ENCODE peak calls at places on chromosomes 13 and 19, in ten cellular contexts. Q, N, C, L, K, X, G, I, P and A are unnamed samples.

GRCh38 chr13:21148557-21149258 is 27.6 kb downstream of the SKA3 start:
- DNase-seq in I (no peak), X (no peak), L (no peak), K (no peak), N (no peak), P (no peak), G (no peak), C (no peak), Q (no peak), A (no peak)

GRCh38 chr19:5372572-5373200 is 32.1 kb upstream of the PTPRS start:
- DNase-seq in P (no peak), K (no peak), G (no peak), L (no peak), I (no peak), Q (no peak), X (no peak), C (no peak), N (no peak), A (no peak)

GRCh38 chr13:51426982-51427381 is 25.9 kb downstream of the INTS6 start:
- DNase-seq in N (no peak), I (no peak), G (no peak), Q (no peak), L (no peak), P (no peak), X (no peak), K (no peak), C (no peak), A (no peak)

GRCh38 chr19:52248256-52248655 is 21.1 kb upstream of the ZNF766 start:
- DNase-seq in X (peak; percentile 38), L (peak; percentile 24), Q (peak; percentile 69), C (no peak), K (peak; percentile 30), G (peak; percentile 62), I (peak; percentile 13), P (peak; percentile 42), N (peak; percentile 49), A (no peak)

GRCh38 chr13:109383683-109384082 is 402.7 kb downstream of the IRS2 start:
- DNase-seq in Q (peak; percentile 28), I (peak; percentile 29), K (peak; percentile 90), C (peak; percentile 87), N (peak; percentile 76), L (no peak), P (peak; percentile 31), X (no peak), G (peak; percentile 54), A (no peak)

GRCh38 chr19:33795370-33796163 is 1.1 kb upstream of the KCTD15 start:
- DNase-seq in N (peak; percentile 68), L (peak; percentile 83), G (peak; percentile 96), K (peak; percentile 85), C (peak; percentile 88), I (no peak), P (peak; percentile 95), X (peak; percentile 91), Q (peak; percentile 89), A (peak; percentile 83)

GRCh38 chr19:17677002-17677401 is 11.2 kb downstream of the UNC13A start:
- DNase-seq in G (no peak), C (no peak), N (no peak), L (no peak), K (no peak), Q (no peak), I (no peak), P (no peak), X (no peak), A (peak; percentile 19)

GRCh38 chr13:19810996-19811881 is 28.5 kb upstream of the PSPC1 start:
- DNase-seq in I (no peak), X (no peak), K (no peak), N (peak; percentile 11), P (peak; percentile 15), Q (no peak), C (no peak), L (no peak), G (peak; percentile 12), A (no peak)

GRCh38 chr19:53772943-53773342 is 51.2 kb downstream of the NLRP12 start:
- DNase-seq in Q (peak; percentile 66), G (peak; percentile 68), N (peak; percentile 62), X (peak; percentile 38), L (peak; percentile 17), K (peak; percentile 46), C (peak; percentile 43), I (peak; percentile 27), P (peak; percentile 61), A (peak; percentile 20)
- TF ChIP-seq CTCF in Q (peak; percentile 68), G (peak; percentile 78), N (peak; percentile 72), X (peak; percentile 67), L (peak; percentile 68), K (peak; percentile 73), C (peak; percentile 69), I (peak; percentile 67), P (peak; percentile 82), A (peak; percentile 31)

GRCh38 chr13:31045621-31046081 is 113.2 kb downstream of the TEX26 start:
- DNase-seq in G (peak; percentile 94), Q (peak; percentile 90), P (peak; percentile 95), C (peak; percentile 95), L (peak; percentile 56), I (peak; percentile 76), X (peak; percentile 18), K (peak; percentile 96), N (peak; percentile 93), A (peak; percentile 53)

GRCh38 chr13:31048521-31048920 is 113.2 kb downstream of the HSPH1 start:
- DNase-seq in L (no peak), P (peak; percentile 32), Q (no peak), G (no peak), N (no peak), I (no peak), K (peak; percentile 48), X (no peak), C (no peak), A (no peak)

GRCh38 chr13:31049083-31049482 is 112.6 kb downstream of the HSPH1 start:
- DNase-seq in X (no peak), I (no peak), P (no peak), G (no peak), C (no peak), N (no peak), K (no peak), Q (no peak), L (no peak), A (no peak)

GRCh38 chr13:31044658-31045620 is 112.5 kb downstream of the TEX26 start:
- DNase-seq in N (no peak), I (no peak), X (no peak), Q (no peak), G (no peak), C (peak; percentile 2), P (no peak), K (no peak), L (no peak), A (peak; percentile 37)

DNA sequence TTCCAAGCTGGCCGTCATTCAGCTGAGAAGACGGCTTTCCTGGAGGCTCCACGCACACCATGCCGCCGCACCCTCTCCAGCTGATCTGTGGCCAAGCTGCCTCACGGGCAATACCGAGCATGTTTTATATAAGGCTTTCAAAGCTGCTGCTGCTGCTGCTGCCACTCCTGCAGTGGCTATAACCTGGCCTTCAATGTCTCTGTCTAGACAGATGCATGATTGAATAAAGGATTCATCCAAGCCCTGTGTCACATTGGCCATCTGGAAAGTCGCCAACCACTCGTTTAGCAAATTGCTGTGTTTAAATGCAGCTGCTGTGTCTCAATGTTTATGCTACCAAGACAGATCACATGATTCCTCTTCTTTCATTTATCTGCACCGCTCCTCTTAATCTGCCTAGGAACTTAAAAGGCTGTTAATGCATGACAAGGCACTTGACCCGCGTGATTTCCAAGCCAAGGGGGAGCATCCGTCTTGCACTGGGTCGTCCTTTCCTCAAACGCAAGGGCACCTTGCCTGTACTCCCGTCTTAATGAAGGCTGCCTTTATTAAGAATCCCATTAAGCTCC is 114.3 kb downstream of the TEX26 start:
- DNase-seq in X (peak; percentile 16), K (peak; percentile 53), I (no peak), L (peak; percentile 31), C (peak; percentile 20), N (peak; percentile 19), P (peak; percentile 67), Q (no peak), G (peak; percentile 68), A (no peak)
- H3K4me3 ChIP-seq in X (no peak overlapping the region), K (no peak overlapping the region), I (no peak overlapping the region), L (no peak overlapping the region), C (no peak overlapping the region), N (no peak overlapping the region), P (no peak overlapping the region), Q (no peak overlapping the region), G (no peak overlapping the region), A (no peak overlapping the region)

GRCh38 chr13:45737571-45738002 is 35.5 kb downstream of the CBY2 start:
- DNase-seq in P (no peak), I (no peak), K (no peak), G (no peak), L (no peak), N (no peak), C (no peak), Q (peak; percentile 62), X (no peak), A (peak; percentile 44)
- TF ChIP-seq CTCF in P (peak; percentile 16), I (no peak), K (no peak), G (no peak), L (no peak), N (peak; percentile 23), C (peak; percentile 27), Q (peak; percentile 46), X (no peak), A (peak; percentile 48)

GRCh38 chr19:45864629-45865082 is 530 bp downstream of the FOXA3 start:
- DNase-seq in G (no peak), L (no peak), P (no peak), C (no peak), I (no peak), K (no peak), Q (peak; percentile 19), X (no peak), N (no peak), A (no peak)
- H3K4me3 ChIP-seq in G (peak overlapping the region; percentile 31), L (peak overlapping the region; percentile 25), P (no peak overlapping the region), C (no peak overlapping the region), I (no peak overlapping the region), K (no peak overlapping the region), Q (no peak overlapping the region), X (no peak overlapping the region), N (no peak overlapping the region), A (no peak overlapping the region)